ENCODE peak calls at places on chromosomes 5 and 9, in nine cellular contexts. A is ovary; H is AG04450; Z is CD4-positive, alpha-beta memory T cell; D is GM23338; B is sigmoid colon; Q is heart right ventricle; W is RWPE1; S is CD8-positive, alpha-beta T cell. O is an unnamed sample.

GRCh38 chr9:88388203-88388885 is at the start of gene SPIN1:
- DNase-seq in W (peak; percentile 96), B (peak; percentile 88), Z (peak; percentile 87), D (peak; percentile 89), S (peak; percentile 76), A (peak; percentile 92), Q (peak; percentile 79), H (no peak), O (peak; percentile 94)

GRCh38 chr5:175420383-175420782 is 23.6 kb downstream of the DRD1 start:
- DNase-seq in Z (no peak), Q (no peak), A (no peak), B (no peak), D (no peak), W (no peak), S (no peak), H (no peak), O (no peak)

GRCh38 chr5:150541895-150542294 is 34.0 kb downstream of the NDST1 start:
- DNase-seq in W (no peak), S (no peak), H (no peak), Z (no peak), A (no peak), B (no peak), Q (no peak), D (no peak), O (no peak)

GRCh38 chr5:90613918-90614504 is 55.4 kb downstream of the ADGRV1 start:
- DNase-seq in Q (no peak), H (no peak), W (no peak), S (no peak), D (no peak), A (no peak), B (no peak), Z (no peak), O (no peak)

GRCh38 chr5:92444888-92445287 is 1061.8 kb upstream of the ARRDC3 start:
- DNase-seq in S (no peak), H (no peak), Z (no peak), Q (no peak), D (no peak), B (no peak), W (no peak), A (no peak), O (no peak)

GRCh38 chr5:116740771-116741170 is 166.1 kb upstream of the SEMA6A start:
- DNase-seq in H (no peak), A (no peak), D (no peak), Z (no peak), S (no peak), W (no peak), Q (no peak), B (no peak), O (no peak)

GRCh38 chr5:58412932-58413331 is 47.0 kb downstream of the PLK2 start:
- DNase-seq in W (no peak), D (no peak), B (no peak), Z (no peak), H (no peak), A (no peak), S (no peak), Q (no peak), O (no peak)

GRCh38 chr5:39072915-39073758 is 1.1 kb downstream of the RICTOR start:
- DNase-seq in S (peak; percentile 25), B (no peak), A (no peak), D (peak; percentile 76), Q (peak; percentile 34), H (no peak), Z (peak; percentile 69), W (peak; percentile 60), O (peak; percentile 63)

GRCh38 chr5:173050791-173051190 is 5.4 kb upstream of the CREBRF start:
- DNase-seq in A (no peak), W (no peak), Z (no peak), H (no peak), S (no peak), D (no peak), B (no peak), Q (no peak), O (no peak)

GRCh38 chr5:144457160-144457559 is 286.5 kb downstream of the KCTD16 start:
- DNase-seq in H (no peak), A (no peak), W (no peak), Z (no peak), D (peak; percentile 21), S (no peak), Q (no peak), B (no peak), O (no peak)

GRCh38 chr5:16574789-16575785 is 41.7 kb downstream of the RETREG1 start:
- DNase-seq in Z (no peak), H (peak; percentile 47), B (no peak), A (no peak), S (no peak), Q (peak; percentile 48), W (peak; percentile 58), D (peak; percentile 49), O (peak; percentile 46)

GRCh38 chr9:24498632-24499031 is 47.1 kb downstream of the IZUMO3 start:
- DNase-seq in B (no peak), Z (no peak), H (no peak), W (no peak), D (peak; percentile 62), A (no peak), Q (no peak), S (no peak), O (no peak)

DNA sequence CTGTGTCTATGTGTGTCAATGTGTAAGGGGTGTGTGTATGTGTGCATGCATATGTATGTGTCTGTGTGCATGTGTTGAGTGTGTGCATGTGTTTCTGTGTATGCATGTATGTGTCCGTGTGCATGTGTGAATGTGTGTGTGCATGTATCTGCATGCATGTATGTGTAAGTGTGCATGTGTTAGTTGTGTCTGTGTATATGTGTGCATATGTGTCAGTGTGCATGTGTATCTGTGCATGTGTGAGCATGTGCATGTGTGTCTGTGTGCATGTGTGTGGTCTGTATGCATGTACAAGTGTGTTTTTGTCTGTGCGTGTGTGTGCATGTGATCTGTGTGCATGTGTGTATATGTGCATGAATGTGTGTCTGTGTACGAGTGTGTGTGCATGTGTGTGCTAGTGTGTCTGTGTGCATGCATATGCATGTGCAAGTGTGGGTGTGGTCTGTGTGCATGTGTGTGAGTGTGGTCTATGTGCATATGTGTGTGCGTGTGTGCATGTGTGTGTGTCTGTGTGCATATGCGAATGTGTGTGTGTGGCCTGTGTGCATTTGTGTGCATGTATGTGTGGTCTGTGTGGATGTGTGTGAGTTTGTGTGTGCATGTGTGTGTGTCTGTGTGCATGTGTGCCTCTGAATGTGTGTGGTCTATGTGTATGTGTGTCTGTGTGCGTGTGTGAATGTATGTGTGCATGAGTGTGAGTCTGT is 9.6 kb downstream of the FAM163B start:
- DNase-seq in Q (no peak), H (no peak), B (no peak), Z (no peak), W (no peak), A (no peak), S (no peak), D (no peak), O (no peak)
- H3K27ac ChIP-seq in Q (no peak overlapping the region), H (no peak overlapping the region), B (no peak overlapping the region), Z (no peak overlapping the region), W (no peak overlapping the region), A (no peak overlapping the region), S (no peak overlapping the region), D (no peak overlapping the region), O (no peak overlapping the region)

DNA sequence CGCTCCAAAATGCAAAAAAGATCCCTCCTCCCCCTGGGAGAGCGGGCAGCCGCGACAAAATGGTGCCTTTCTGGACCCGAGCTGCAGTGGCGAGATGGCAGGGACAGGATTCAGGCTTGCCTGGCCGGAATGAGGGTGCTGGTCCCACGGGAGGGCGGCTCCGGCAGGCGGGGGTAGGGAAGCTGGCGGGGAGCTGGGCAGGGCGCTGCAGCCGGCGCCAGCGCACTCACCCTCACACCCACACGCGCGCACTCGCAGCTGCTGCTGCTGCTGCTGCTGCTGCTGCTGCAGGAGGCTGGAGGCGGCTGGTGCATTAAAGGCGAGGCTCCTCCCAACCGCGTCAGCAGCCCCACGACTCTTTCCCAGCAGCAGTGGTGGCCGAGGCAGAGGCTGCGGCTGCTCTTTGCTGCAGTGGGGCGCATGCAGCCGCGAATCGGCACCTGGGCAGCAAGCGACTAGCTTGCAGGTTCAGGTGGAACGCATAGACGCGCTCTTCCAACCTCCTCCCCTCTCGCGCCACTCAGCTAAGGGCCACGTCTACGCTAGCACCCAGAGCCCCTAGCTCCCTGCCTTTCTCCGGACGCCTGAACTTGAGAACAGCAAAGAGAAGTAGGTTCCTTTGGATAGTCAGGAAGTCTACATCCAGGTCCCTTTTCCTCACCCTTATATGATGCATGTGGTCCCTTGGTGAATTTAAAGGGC is at the start of gene PPP2R2B:
- DNase-seq in S (peak; percentile 30), D (peak; percentile 80), A (no peak), Z (peak; percentile 58), W (peak; percentile 23), Q (peak; percentile 4), H (no peak), B (peak; percentile 66), O (peak; percentile 89)
- H3K27ac ChIP-seq in S (no peak within 1 kb of the TSS), D (no peak within 1 kb of the TSS), A (no peak within 1 kb of the TSS), Z (peak within 1 kb of the TSS; percentile 39), W (no peak within 1 kb of the TSS), Q (no peak within 1 kb of the TSS), H (no peak within 1 kb of the TSS), B (peak within 1 kb of the TSS; percentile 28), O (no peak within 1 kb of the TSS)

DNA sequence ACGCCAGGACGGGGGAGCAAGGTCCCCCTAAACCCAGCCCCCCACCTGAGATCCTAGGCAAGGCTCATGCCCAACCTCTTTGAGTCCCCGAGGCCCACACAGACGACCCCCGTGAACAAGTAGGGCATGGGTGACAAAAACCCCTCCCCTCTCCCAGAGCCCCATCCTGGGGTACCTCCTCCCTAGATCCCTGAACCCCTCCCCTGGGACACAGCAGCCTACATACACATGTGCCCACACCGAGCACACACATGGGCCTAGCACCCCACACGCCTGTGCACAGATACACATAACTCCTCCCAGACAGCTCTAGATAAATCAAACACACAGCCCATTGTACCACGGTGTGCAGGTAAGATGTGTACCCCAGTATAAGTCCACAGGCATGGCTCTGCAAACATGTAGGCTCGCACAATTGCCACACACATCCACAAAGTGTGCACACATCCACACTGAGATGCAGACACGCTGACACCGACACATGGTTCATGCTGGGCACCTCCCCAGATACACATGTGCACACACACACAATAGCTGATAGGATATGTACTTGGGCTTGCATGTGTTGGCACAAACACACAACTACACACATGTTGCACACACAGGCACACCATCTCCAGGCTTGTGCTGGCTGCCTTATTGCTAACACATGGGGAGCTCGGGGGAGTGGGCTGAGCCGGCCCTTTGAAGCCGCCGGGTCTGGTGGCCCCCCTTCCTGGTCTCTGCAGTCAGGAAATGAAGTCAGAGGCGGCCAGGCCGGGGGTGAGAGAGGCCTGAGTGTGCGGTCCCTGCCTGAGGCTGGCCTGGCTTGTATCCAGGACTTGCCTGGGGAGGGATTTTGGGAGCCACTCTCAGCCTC is 30.3 kb downstream of the GOLGA2 start:
- DNase-seq in D (peak; percentile 49), S (no peak), Q (peak; percentile 64), B (peak; percentile 78), Z (no peak), H (peak; percentile 26), W (no peak), A (peak; percentile 54), O (no peak)
- H3K27ac ChIP-seq in D (no peak overlapping the region), S (no peak overlapping the region), Q (peak overlapping the region; percentile 85), B (peak overlapping the region; percentile 33), Z (no peak overlapping the region), H (peak overlapping the region; percentile 77), W (peak overlapping the region; percentile 33), A (no peak overlapping the region), O (no peak overlapping the region)

DNA sequence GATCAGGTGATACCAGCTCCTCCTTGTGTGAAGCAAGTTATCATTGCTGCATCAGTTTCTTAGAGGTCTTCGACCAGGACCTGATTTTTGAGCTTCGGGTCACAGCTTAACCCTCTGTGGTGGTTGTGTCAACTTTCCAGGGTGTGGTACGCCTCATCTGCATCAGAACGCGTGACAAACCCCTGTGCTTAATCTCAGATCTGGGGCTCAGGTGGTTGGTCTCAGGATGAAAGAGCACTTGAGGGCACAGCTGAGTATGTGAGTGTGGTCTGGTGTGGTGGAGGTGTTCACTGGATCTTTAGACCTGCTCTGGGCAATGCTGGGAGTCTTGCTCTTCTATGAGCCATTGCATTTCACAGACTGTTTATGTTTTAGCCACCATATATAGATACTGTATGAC is 64.1 kb downstream of the OSTF1 start:
- DNase-seq in D (no peak), Z (peak; percentile 28), A (no peak), B (no peak), H (no peak), S (peak; percentile 16), W (no peak), Q (no peak), O (no peak)
- H3K27ac ChIP-seq in D (no peak overlapping the region), Z (peak overlapping the region; percentile 58), A (no peak overlapping the region), B (no peak overlapping the region), H (no peak overlapping the region), S (peak overlapping the region; percentile 1), W (no peak overlapping the region), Q (no peak overlapping the region), O (no peak overlapping the region)

O was measured in neural progenitor cell.